ENCODE peak calls at places on chromosomes 5 and 9, in ten cellular contexts. One of them, this sample, is unnamed. For H3K9me2, the result is how much of the 10 kb centered on the place peaks cover.

GRCh38 chr5:852018-852417 is 1.2 kb upstream of the ZDHHC11 start:
- DNase-seq in OCI-LY7: no peak
- DNase-seq in HCT116: no peak
- DNase-seq in GM23248: no peak
- DNase-seq in PC-9: no peak
- DNase-seq in PC-3: no peak
- DNase-seq in GM23338: no peak
- DNase-seq in SK-N-SH: no peak
- DNase-seq in Karpas-422: no peak
- DNase-seq in MM.1S: no peak
- DNase-seq in this sample: no peak

GRCh38 chr5:96067902-96068614 is 106.4 kb upstream of the ELL2 start:
- DNase-seq in OCI-LY7: no peak
- DNase-seq in HCT116: peak
- DNase-seq in GM23248: peak
- DNase-seq in PC-9: peak
- DNase-seq in PC-3: peak
- DNase-seq in GM23338: no peak
- DNase-seq in SK-N-SH: no peak
- DNase-seq in Karpas-422: no peak
- DNase-seq in MM.1S: no peak
- DNase-seq in this sample: peak

GRCh38 chr5:42951847-42952411 is 88.2 kb downstream of the ANXA2R start:
- DNase-seq in OCI-LY7: no peak
- DNase-seq in HCT116: no peak
- DNase-seq in GM23248: peak
- DNase-seq in PC-9: peak
- DNase-seq in PC-3: no peak
- DNase-seq in GM23338: peak
- DNase-seq in SK-N-SH: peak
- DNase-seq in Karpas-422: peak
- DNase-seq in MM.1S: peak
- DNase-seq in this sample: no peak

GRCh38 chr5:7394889-7395431 is 978 bp upstream of the ADCY2 start:
- DNase-seq in OCI-LY7: no peak
- DNase-seq in HCT116: no peak
- DNase-seq in GM23248: no peak
- DNase-seq in PC-9: no peak
- DNase-seq in PC-3: no peak
- DNase-seq in GM23338: peak
- DNase-seq in SK-N-SH: peak
- DNase-seq in Karpas-422: no peak
- DNase-seq in MM.1S: no peak
- DNase-seq in this sample: peak

GRCh38 chr5:98637607-98638006 is 135.9 kb upstream of the RGMB start:
- DNase-seq in OCI-LY7: no peak
- DNase-seq in HCT116: no peak
- DNase-seq in GM23248: no peak
- DNase-seq in PC-9: no peak
- DNase-seq in PC-3: no peak
- DNase-seq in GM23338: no peak
- DNase-seq in SK-N-SH: no peak
- DNase-seq in Karpas-422: no peak
- DNase-seq in MM.1S: no peak
- DNase-seq in this sample: no peak

GRCh38 chr9:94056442-94056974 is 27.8 kb upstream of the PTPDC1 start:
- DNase-seq in OCI-LY7: no peak
- DNase-seq in HCT116: no peak
- DNase-seq in GM23248: peak
- DNase-seq in PC-9: no peak
- DNase-seq in PC-3: no peak
- DNase-seq in GM23338: no peak
- DNase-seq in SK-N-SH: no peak
- DNase-seq in Karpas-422: no peak
- DNase-seq in MM.1S: no peak
- DNase-seq in this sample: peak

GRCh38 chr9:110832916-110833315 is 164.3 kb downstream of the MUSK start:
- DNase-seq in OCI-LY7: no peak
- DNase-seq in HCT116: no peak
- DNase-seq in GM23248: no peak
- DNase-seq in PC-9: no peak
- DNase-seq in PC-3: no peak
- DNase-seq in GM23338: no peak
- DNase-seq in SK-N-SH: no peak
- DNase-seq in Karpas-422: no peak
- DNase-seq in MM.1S: no peak
- DNase-seq in this sample: no peak

GRCh38 chr9:124290053-124290581 is 32.4 kb downstream of the NEK6 start:
- DNase-seq in OCI-LY7: peak
- DNase-seq in HCT116: no peak
- DNase-seq in GM23248: no peak
- DNase-seq in PC-9: no peak
- DNase-seq in PC-3: no peak
- DNase-seq in GM23338: no peak
- DNase-seq in SK-N-SH: no peak
- DNase-seq in Karpas-422: peak
- DNase-seq in MM.1S: no peak
- DNase-seq in this sample: no peak

GRCh38 chr9:12464910-12465512 is 228.2 kb upstream of the TYRP1 start:
- DNase-seq in OCI-LY7: peak
- DNase-seq in HCT116: no peak
- DNase-seq in GM23248: peak
- DNase-seq in PC-9: peak
- DNase-seq in PC-3: peak
- DNase-seq in GM23338: peak
- DNase-seq in SK-N-SH: peak
- DNase-seq in Karpas-422: peak
- DNase-seq in MM.1S: peak
- DNase-seq in this sample: peak

GRCh38 chr9:134214395-134214765 is 50.0 kb upstream of the RNU6ATAC start:
- DNase-seq in OCI-LY7: no peak
- DNase-seq in HCT116: no peak
- DNase-seq in GM23248: no peak
- DNase-seq in PC-9: no peak
- DNase-seq in PC-3: no peak
- DNase-seq in GM23338: no peak
- DNase-seq in SK-N-SH: peak
- DNase-seq in Karpas-422: no peak
- DNase-seq in MM.1S: no peak
- DNase-seq in this sample: no peak

GRCh38 chr9:134210908-134211810 is 46.8 kb upstream of the RNU6ATAC start:
- DNase-seq in OCI-LY7: no peak
- DNase-seq in HCT116: no peak
- DNase-seq in GM23248: no peak
- DNase-seq in PC-9: no peak
- DNase-seq in PC-3: no peak
- DNase-seq in GM23338: no peak
- DNase-seq in SK-N-SH: peak
- DNase-seq in Karpas-422: no peak
- DNase-seq in MM.1S: no peak
- DNase-seq in this sample: no peak

GRCh38 chr9:134211811-134212460 is 47.6 kb upstream of the RNU6ATAC start:
- DNase-seq in OCI-LY7: no peak
- DNase-seq in HCT116: no peak
- DNase-seq in GM23248: no peak
- DNase-seq in PC-9: no peak
- DNase-seq in PC-3: no peak
- DNase-seq in GM23338: no peak
- DNase-seq in SK-N-SH: peak
- DNase-seq in Karpas-422: no peak
- DNase-seq in MM.1S: no peak
- DNase-seq in this sample: no peak

GRCh38 chr9:134213508-134214394 is 49.4 kb upstream of the RNU6ATAC start:
- DNase-seq in OCI-LY7: no peak
- DNase-seq in HCT116: no peak
- DNase-seq in GM23248: no peak
- DNase-seq in PC-9: no peak
- DNase-seq in PC-3: no peak
- DNase-seq in GM23338: no peak
- DNase-seq in SK-N-SH: peak
- DNase-seq in Karpas-422: no peak
- DNase-seq in MM.1S: no peak
- DNase-seq in this sample: no peak

GRCh38 chr9:134212809-134213507 is 48.6 kb upstream of the RNU6ATAC start:
- DNase-seq in OCI-LY7: no peak
- DNase-seq in HCT116: no peak
- DNase-seq in GM23248: no peak
- DNase-seq in PC-9: no peak
- DNase-seq in PC-3: no peak
- DNase-seq in GM23338: no peak
- DNase-seq in SK-N-SH: peak
- DNase-seq in Karpas-422: no peak
- DNase-seq in MM.1S: no peak
- DNase-seq in this sample: no peak
- H3K9me2 ChIP-seq in OCI-LY7: under half
- H3K9me2 ChIP-seq in HCT116: under half
- H3K9me2 ChIP-seq in GM23248: under half
- H3K9me2 ChIP-seq in PC-9: under half
- H3K9me2 ChIP-seq in PC-3: under half
- H3K9me2 ChIP-seq in GM23338: under half
- H3K9me2 ChIP-seq in SK-N-SH: under half
- H3K9me2 ChIP-seq in Karpas-422: under half
- H3K9me2 ChIP-seq in MM.1S: under half
- H3K9me2 ChIP-seq in this sample: under half

GRCh38 chr5:83145882-83146331 is 68.6 kb downstream of the XRCC4 start:
- DNase-seq in OCI-LY7: no peak
- DNase-seq in HCT116: no peak
- DNase-seq in GM23248: peak
- DNase-seq in PC-9: no peak
- DNase-seq in PC-3: no peak
- DNase-seq in GM23338: no peak
- DNase-seq in SK-N-SH: no peak
- DNase-seq in Karpas-422: no peak
- DNase-seq in MM.1S: no peak
- DNase-seq in this sample: no peak

GRCh38 chr5:83148370-83148769 is 71.0 kb downstream of the XRCC4 start:
- DNase-seq in OCI-LY7: no peak
- DNase-seq in HCT116: no peak
- DNase-seq in GM23248: no peak
- DNase-seq in PC-9: no peak
- DNase-seq in PC-3: no peak
- DNase-seq in GM23338: no peak
- DNase-seq in SK-N-SH: no peak
- DNase-seq in Karpas-422: no peak
- DNase-seq in MM.1S: no peak
- DNase-seq in this sample: no peak

GRCh38 chr5:83149671-83150070 is 72.3 kb downstream of the XRCC4 start:
- DNase-seq in OCI-LY7: no peak
- DNase-seq in HCT116: no peak
- DNase-seq in GM23248: peak
- DNase-seq in PC-9: no peak
- DNase-seq in PC-3: no peak
- DNase-seq in GM23338: no peak
- DNase-seq in SK-N-SH: no peak
- DNase-seq in Karpas-422: no peak
- DNase-seq in MM.1S: no peak
- DNase-seq in this sample: no peak

GRCh38 chr5:83146441-83146840 is 69.1 kb downstream of the XRCC4 start:
- DNase-seq in OCI-LY7: no peak
- DNase-seq in HCT116: no peak
- DNase-seq in GM23248: no peak
- DNase-seq in PC-9: no peak
- DNase-seq in PC-3: no peak
- DNase-seq in GM23338: no peak
- DNase-seq in SK-N-SH: no peak
- DNase-seq in Karpas-422: no peak
- DNase-seq in MM.1S: no peak
- DNase-seq in this sample: no peak

DNA sequence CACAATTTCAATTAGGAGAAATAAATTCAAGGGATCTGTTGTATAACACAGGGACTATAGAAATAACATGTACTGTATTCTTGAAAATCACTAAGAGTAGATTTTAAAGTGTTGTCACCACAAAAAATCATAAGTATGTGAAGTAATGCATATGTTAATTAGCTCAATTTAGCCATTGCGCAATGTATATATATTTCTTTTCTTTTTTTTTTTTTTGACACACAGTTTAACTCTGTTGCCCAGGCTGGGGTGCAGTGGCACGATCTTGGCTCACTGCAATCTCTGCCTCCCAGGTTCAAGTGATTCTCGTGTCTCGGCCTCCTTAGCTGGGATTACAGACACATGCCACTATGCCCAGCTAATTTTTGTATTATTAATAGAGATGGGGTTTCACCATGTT is 70.2 kb downstream of the XRCC4 start:
- DNase-seq in OCI-LY7: no peak
- DNase-seq in HCT116: no peak
- DNase-seq in GM23248: no peak
- DNase-seq in PC-9: no peak
- DNase-seq in PC-3: no peak
- DNase-seq in GM23338: no peak
- DNase-seq in SK-N-SH: no peak
- DNase-seq in Karpas-422: no peak
- DNase-seq in MM.1S: no peak
- DNase-seq in this sample: no peak
- H3K9me2 ChIP-seq in OCI-LY7: under half
- H3K9me2 ChIP-seq in HCT116: under half
- H3K9me2 ChIP-seq in GM23248: under half
- H3K9me2 ChIP-seq in PC-9: under half
- H3K9me2 ChIP-seq in PC-3: under half
- H3K9me2 ChIP-seq in GM23338: under half
- H3K9me2 ChIP-seq in SK-N-SH: under half
- H3K9me2 ChIP-seq in Karpas-422: under half
- H3K9me2 ChIP-seq in MM.1S: under half
- H3K9me2 ChIP-seq in this sample: under half

GRCh38 chr5:154199263-154199662 is 8.7 kb downstream of the GALNT10 start:
- DNase-seq in OCI-LY7: no peak
- DNase-seq in HCT116: no peak
- DNase-seq in GM23248: no peak
- DNase-seq in PC-9: no peak
- DNase-seq in PC-3: no peak
- DNase-seq in GM23338: no peak
- DNase-seq in SK-N-SH: no peak
- DNase-seq in Karpas-422: no peak
- DNase-seq in MM.1S: no peak
- DNase-seq in this sample: no peak
- H3K9me2 ChIP-seq in OCI-LY7: under half
- H3K9me2 ChIP-seq in HCT116: under half
- H3K9me2 ChIP-seq in GM23248: under half
- H3K9me2 ChIP-seq in PC-9: under half
- H3K9me2 ChIP-seq in PC-3: under half
- H3K9me2 ChIP-seq in GM23338: under half
- H3K9me2 ChIP-seq in SK-N-SH: under half
- H3K9me2 ChIP-seq in Karpas-422: under half
- H3K9me2 ChIP-seq in MM.1S: under half
- H3K9me2 ChIP-seq in this sample: under half

DNA sequence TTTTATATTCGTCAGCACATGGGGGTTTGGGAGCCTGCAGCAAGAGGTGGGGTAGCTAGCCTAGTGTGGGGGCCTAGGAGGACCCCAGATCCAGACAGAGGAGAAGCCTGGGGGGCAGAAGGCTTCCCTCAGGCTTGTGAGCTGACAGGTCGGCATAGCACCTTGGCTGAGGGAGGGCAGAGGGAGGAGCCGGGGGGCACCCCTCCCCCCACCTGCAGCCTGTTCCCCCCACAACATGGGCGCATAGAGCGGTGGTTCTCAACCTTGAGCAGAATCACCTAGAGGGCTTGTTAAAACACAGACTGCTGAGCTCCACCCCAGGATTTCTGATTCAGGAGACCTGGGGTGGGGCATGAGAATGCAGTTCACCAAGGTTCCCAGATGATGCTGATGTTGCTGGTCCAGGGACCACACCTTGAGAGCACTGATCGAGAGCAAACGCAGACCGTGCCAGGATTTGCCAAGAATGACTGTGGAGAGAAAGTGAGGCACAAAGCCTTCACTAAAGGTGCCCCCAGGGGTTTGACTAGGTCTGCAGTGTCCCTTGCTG is 163.4 kb downstream of the MACROH2A1 start:
- DNase-seq in OCI-LY7: no peak
- DNase-seq in HCT116: no peak
- DNase-seq in GM23248: no peak
- DNase-seq in PC-9: no peak
- DNase-seq in PC-3: no peak
- DNase-seq in GM23338: no peak
- DNase-seq in SK-N-SH: no peak
- DNase-seq in Karpas-422: no peak
- DNase-seq in MM.1S: no peak
- DNase-seq in this sample: no peak
- H3K9me2 ChIP-seq in OCI-LY7: under half
- H3K9me2 ChIP-seq in HCT116: under half
- H3K9me2 ChIP-seq in GM23248: under half
- H3K9me2 ChIP-seq in PC-9: under half
- H3K9me2 ChIP-seq in PC-3: under half
- H3K9me2 ChIP-seq in GM23338: under half
- H3K9me2 ChIP-seq in SK-N-SH: under half
- H3K9me2 ChIP-seq in Karpas-422: under half
- H3K9me2 ChIP-seq in MM.1S: under half
- H3K9me2 ChIP-seq in this sample: under half

This sample was measured in hepatocyte.